ENCODE peak calls at places on chromosome 11, in four cellular contexts. P is astrocyte, B is heart right ventricle, Y is A673. V is an unnamed sample.

GRCh38 chr11:93817426-93818348 is 32.7 kb downstream of the VSTM5 start:
- DNase-seq in B (no peak), P (no peak), Y (peak; percentile 11), V (no peak)

GRCh38 chr11:76102772-76103171 is 103.5 kb downstream of the WNT11 start:
- DNase-seq in P (peak; percentile 58), Y (no peak), B (peak; percentile 36), V (peak; percentile 47)

GRCh38 chr11:35736952-35737351 is 74.4 kb downstream of the TRIM44 start:
- DNase-seq in B (no peak), Y (no peak), P (no peak), V (no peak)

GRCh38 chr11:109870313-109870712 is 222.9 kb upstream of the ZC3H12C start:
- DNase-seq in Y (no peak), B (no peak), P (no peak), V (no peak)

GRCh38 chr11:101929516-101929915 is 13.2 kb upstream of the ANGPTL5 start:
- DNase-seq in P (no peak), Y (no peak), B (no peak), V (no peak)

GRCh38 chr11:75536786-75537629 is 11.3 kb upstream of the GDPD5 start:
- DNase-seq in P (peak; percentile 29), Y (no peak), B (no peak), V (no peak)

GRCh38 chr11:69131644-69132300 is 24.0 kb upstream of the SMIM38 start:
- DNase-seq in B (peak; percentile 76), Y (peak; percentile 88), P (peak; percentile 52), V (peak; percentile 81)

GRCh38 chr11:6864436-6864835 is 1.6 kb downstream of the OR10A2 start:
- DNase-seq in B (no peak), Y (no peak), P (no peak), V (no peak)

GRCh38 chr11:100878474-100878873 is 191.4 kb downstream of the ARHGAP42 start:
- DNase-seq in B (peak; percentile 43), Y (peak; percentile 59), P (peak; percentile 56), V (no peak)

GRCh38 chr11:75196426-75196825 is 44.1 kb upstream of the TPBGL start:
- DNase-seq in B (no peak), Y (no peak), P (no peak), V (no peak)

GRCh38 chr11:134416726-134417125 is 4.7 kb upstream of the B3GAT1 start:
- DNase-seq in B (no peak), Y (no peak), P (no peak), V (no peak)

GRCh38 chr11:95922536-95923440 is 1.1 kb downstream of the MTMR2 start:
- DNase-seq in Y (peak; percentile 18), P (no peak), B (no peak), V (no peak)

GRCh38 chr11:101583180-101584128 is at the start of gene TRPC6:
- DNase-seq in B (no peak), Y (peak; percentile 5), P (peak; percentile 8), V (peak; percentile 61)

GRCh38 chr11:1022411-1022810 is 14.1 kb downstream of the MUC6 start:
- DNase-seq in P (no peak), B (no peak), Y (no peak), V (no peak)

GRCh38 chr11:42631223-42631843 is 680.5 kb upstream of the API5 start:
- DNase-seq in Y (peak; percentile 84), P (peak; percentile 50), B (no peak), V (no peak)

GRCh38 chr11:123183391-123184099 is 11.5 kb downstream of the CLMP start:
- DNase-seq in Y (no peak), B (no peak), P (peak; percentile 29), V (no peak)

DNA sequence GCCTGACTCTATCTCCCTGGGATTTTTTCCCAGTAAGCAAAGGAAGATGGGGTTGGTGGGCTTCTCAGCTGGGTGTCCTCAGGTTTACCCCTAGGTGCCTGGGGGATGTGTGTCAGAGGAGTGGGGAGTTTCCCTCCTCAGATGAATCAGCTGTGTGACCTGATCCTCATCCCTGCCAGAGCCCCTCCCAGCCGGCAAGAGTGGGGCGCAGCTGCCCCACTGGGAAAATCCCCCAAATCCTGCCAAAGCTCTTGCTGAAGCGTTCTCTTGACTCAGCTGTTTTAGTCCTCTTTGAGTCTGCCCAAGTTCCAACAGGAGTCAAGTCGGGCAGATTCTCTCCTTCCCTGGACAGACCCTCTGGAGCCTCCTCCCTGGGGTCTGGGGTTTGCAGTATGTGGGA is 6.0 kb downstream of the C11orf68 start:
- DNase-seq in P (peak; percentile 63), B (no peak), Y (no peak), V (no peak)
- H3K4me1 ChIP-seq in P (peaks cover 61% of the 10 kb centered on the region), B (peaks cover 47% of the 10 kb centered on the region), Y (peaks cover 42% of the 10 kb centered on the region), V (peaks cover 10% of the 10 kb centered on the region)

GRCh38 chr11:114132427-114132826 is 72.9 kb downstream of the ZBTB16 start:
- DNase-seq in B (no peak), Y (peak; percentile 45), P (no peak), V (no peak)
- H3K4me3 ChIP-seq in B (no peak overlapping the region), Y (no peak overlapping the region), P (no peak overlapping the region), V (no peak overlapping the region)

GRCh38 chr11:15198284-15198683 is 83.6 kb downstream of the INSC start:
- DNase-seq in B (no peak), Y (no peak), P (no peak), V (no peak)

GRCh38 chr11:15197696-15198095 is 83.0 kb downstream of the INSC start:
- DNase-seq in Y (no peak), B (no peak), P (peak; percentile 30), V (no peak)

GRCh38 chr11:15196704-15197103 is 82.0 kb downstream of the INSC start:
- DNase-seq in P (no peak), B (no peak), Y (no peak), V (no peak)

GRCh38 chr11:15194671-15195415 is 80.1 kb downstream of the INSC start:
- DNase-seq in B (no peak), P (peak; percentile 73), Y (no peak), V (no peak)

GRCh38 chr11:15195454-15196200 is 80.9 kb downstream of the INSC start:
- DNase-seq in Y (no peak), B (no peak), P (no peak), V (no peak)
- H3K4me1 ChIP-seq in Y (no peaks in the 10 kb centered on the region), B (no peaks in the 10 kb centered on the region), P (peaks cover 12% of the 10 kb centered on the region), V (peaks cover 5% of the 10 kb centered on the region)

DNA sequence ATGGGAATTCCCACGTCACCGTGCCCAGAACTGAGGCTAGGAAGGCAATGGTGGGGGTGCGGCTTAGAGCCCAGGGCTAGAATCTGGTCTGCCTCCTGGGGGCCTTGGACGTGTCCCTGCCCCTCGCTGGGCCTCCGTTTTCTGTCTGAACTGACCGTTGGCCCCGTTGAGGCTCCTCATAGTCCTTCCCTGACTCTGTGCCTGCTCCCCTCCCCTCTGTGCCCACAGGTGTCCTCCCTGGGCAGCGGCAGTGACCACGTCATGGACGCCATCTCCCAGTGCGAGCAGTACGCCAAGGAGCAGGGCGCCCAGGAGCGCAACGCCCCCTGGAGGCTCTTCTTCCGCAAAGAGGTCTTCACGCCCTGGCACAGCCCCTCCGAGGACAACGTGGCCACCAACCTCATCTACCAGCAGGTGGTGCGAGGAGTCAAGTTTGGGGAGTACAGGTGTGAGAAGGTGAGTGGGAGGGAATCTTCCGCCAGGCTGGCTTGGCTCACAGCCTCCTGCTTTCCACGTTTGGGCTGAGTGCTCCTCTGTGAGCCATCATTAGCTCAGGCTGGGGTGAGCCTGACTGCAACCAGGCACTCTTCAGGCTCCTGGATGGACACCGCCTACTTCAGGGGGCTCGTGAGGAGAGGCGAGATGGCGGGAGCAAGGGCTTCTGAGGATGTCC is 63.9 kb downstream of the MYO7A start:
- DNase-seq in P (peak; percentile 26), Y (peak; percentile 84), B (no peak), V (no peak)
- H3K4me3 ChIP-seq in P (no peak overlapping the region), Y (peak overlapping the region; percentile 30), B (no peak overlapping the region), V (no peak overlapping the region)

DNA sequence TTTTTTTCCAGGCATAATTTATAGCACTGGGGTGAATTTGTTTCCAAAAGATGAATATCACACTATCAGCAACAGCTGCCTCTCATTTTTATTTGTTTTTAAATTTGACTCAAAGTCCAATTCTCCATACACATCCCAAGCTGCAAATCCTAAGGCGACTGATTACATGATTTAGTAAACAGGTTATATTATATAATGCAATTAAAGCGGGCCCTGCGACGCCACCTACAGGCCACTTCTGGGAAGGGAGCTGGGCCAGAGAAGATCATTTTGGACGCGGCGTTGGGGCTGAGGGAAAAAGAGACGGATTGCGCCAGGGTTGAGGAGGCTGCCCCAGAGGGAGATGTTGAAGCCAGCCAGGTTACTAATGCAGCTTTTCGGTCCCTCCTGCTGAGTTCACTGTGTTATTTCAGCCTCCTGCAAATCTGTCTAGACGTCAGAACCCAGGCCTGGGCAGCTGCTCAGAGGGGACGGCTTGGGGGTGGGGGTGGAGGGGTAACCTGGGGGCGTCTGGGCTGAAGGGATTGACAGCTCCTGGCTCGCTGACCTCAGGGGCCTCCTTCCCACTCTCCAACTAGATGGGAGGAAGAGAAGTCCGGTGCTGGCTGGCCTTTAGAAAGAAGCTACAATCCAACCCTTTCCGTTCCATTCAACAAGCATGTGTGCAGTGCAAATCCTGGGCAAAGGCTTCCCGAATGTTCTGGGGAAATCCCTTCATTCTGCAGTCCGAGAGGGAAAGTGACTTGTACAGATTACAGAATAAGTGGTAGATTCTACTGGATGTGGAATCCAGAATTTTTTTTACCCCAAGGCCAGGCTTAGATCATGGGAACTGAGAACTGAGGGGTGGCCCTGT is 150.1 kb downstream of the FEZ1 start:
- DNase-seq in B (peak; percentile 85), Y (peak; percentile 68), P (peak; percentile 70), V (peak; percentile 83)
- H3K4me1 ChIP-seq in B (peaks cover 35% of the 10 kb centered on the region), Y (no peaks in the 10 kb centered on the region), P (peaks cover 36% of the 10 kb centered on the region), V (peaks cover 39% of the 10 kb centered on the region)

DNA sequence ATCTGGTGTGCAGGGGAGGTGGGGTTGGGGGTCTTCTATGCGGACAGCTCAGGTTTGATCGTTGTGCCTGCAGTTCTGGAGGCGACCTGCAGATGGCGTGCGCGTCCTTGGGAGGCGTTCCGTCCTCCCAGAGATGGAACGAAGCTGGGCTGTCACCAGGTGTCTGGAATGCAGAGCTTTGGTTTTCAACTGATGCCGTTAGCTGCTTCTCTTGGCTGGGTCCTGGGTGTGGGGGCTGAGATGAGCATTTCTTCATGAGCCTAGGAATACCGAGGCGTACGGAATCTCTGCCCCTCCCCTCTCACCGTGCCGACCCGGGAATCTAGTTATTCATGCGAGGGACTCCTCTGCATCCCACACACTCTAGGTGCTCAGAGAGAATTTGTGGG is 98.6 kb downstream of the CEP164 start:
- DNase-seq in Y (peak; percentile 73), P (no peak), B (peak; percentile 51), V (peak; percentile 46)
- H3K4me3 ChIP-seq in Y (no peak overlapping the region), P (no peak overlapping the region), B (no peak overlapping the region), V (no peak overlapping the region)

GRCh38 chr11:62556102-62556871 is 9.7 kb upstream of the AHNAK start:
- DNase-seq in Y (peak; percentile 91), P (peak; percentile 87), B (peak; percentile 88), V (peak; percentile 94)

GRCh38 chr11:62553839-62554361 is 7.3 kb upstream of the AHNAK start:
- DNase-seq in P (peak; percentile 90), Y (peak; percentile 71), B (no peak), V (no peak)

GRCh38 chr11:62555464-62556092 is 9.0 kb upstream of the AHNAK start:
- DNase-seq in B (no peak), Y (no peak), P (peak; percentile 33), V (no peak)

GRCh38 chr11:62552931-62553838 is 6.6 kb upstream of the AHNAK start:
- DNase-seq in B (peak; percentile 85), P (peak; percentile 96), Y (peak; percentile 76), V (peak; percentile 92)

GRCh38 chr11:62554377-62554776 is 7.8 kb upstream of the AHNAK start:
- DNase-seq in P (no peak), Y (no peak), B (no peak), V (no peak)
- H3K4me1 ChIP-seq in P (peaks cover 66% of the 10 kb centered on the region), Y (peaks cover 72% of the 10 kb centered on the region), B (peaks cover 85% of the 10 kb centered on the region), V (peaks cover 18% of the 10 kb centered on the region)

GRCh38 chr11:8040921-8041285 is 40.1 kb upstream of the TUB start:
- DNase-seq in Y (no peak), B (no peak), P (no peak), V (no peak)
- H3K4me3 ChIP-seq in Y (no peak overlapping the region), B (no peak overlapping the region), P (no peak overlapping the region), V (no peak overlapping the region)

V was measured in heart left ventricle.